ENCODE peak calls at places on chromosome 11, in ten cellular contexts. J, I, O, L, M, E, Q, F, H and W are unnamed samples.

GRCh38 chr11:75272391-75272790 is 31.8 kb downstream of the TPBGL start:
- DNase-seq in J (peak; percentile 1), I (peak; percentile 31), O (no peak), L (no peak), M (peak; percentile 16), E (no peak), Q (no peak), F (no peak), H (no peak), W (no peak)

GRCh38 chr11:123640677-123641494 is 13.5 kb downstream of the SCN3B start:
- DNase-seq in J (peak; percentile 26), I (peak; percentile 68), O (no peak), L (no peak), M (no peak), E (peak; percentile 53), Q (peak; percentile 53), F (peak; percentile 17), H (no peak), W (no peak)

GRCh38 chr11:119607726-119608125 is 121.3 kb downstream of the NECTIN1 start:
- DNase-seq in J (no peak), I (no peak), O (no peak), L (no peak), M (no peak), E (no peak), Q (no peak), F (no peak), H (no peak), W (no peak)

GRCh38 chr11:2108675-2109481 is 30.3 kb downstream of the IGF2 start:
- DNase-seq in J (no peak), I (peak; percentile 59), O (no peak), L (no peak), M (no peak), E (no peak), Q (no peak), F (no peak), H (no peak), W (no peak)

GRCh38 chr11:112929432-112929831 is 31.8 kb upstream of the NCAM1 start:
- DNase-seq in J (no peak), I (no peak), O (no peak), L (no peak), M (no peak), E (no peak), Q (no peak), F (no peak), H (no peak), W (no peak)

GRCh38 chr11:120064341-120064740 is 73.6 kb downstream of the TRIM29 start:
- DNase-seq in J (no peak), I (no peak), O (no peak), L (no peak), M (no peak), E (no peak), Q (no peak), F (no peak), H (no peak), W (peak; percentile 77)

GRCh38 chr11:65546217-65546958 is 11.8 kb downstream of the LTBP3 start:
- DNase-seq in J (peak; percentile 99), I (peak; percentile 94), O (peak; percentile 50), L (no peak), M (peak; percentile 81), E (peak; percentile 98), Q (peak; percentile 97), F (no peak), H (peak; percentile 94), W (peak; percentile 98)

GRCh38 chr11:22832315-22833041 is 2.9 kb upstream of the SVIP start:
- DNase-seq in J (no peak), I (no peak), O (peak; percentile 6), L (no peak), M (no peak), E (no peak), Q (no peak), F (no peak), H (no peak), W (no peak)

GRCh38 chr11:72314600-72315386 is 70.8 kb upstream of the PHOX2A start:
- DNase-seq in J (no peak), I (no peak), O (no peak), L (no peak), M (no peak), E (no peak), Q (no peak), F (no peak), H (no peak), W (no peak)

GRCh38 chr11:95647355-95647754 is 142.2 kb downstream of the FAM76B start:
- DNase-seq in J (no peak), I (no peak), O (no peak), L (no peak), M (no peak), E (no peak), Q (no peak), F (no peak), H (peak; percentile 76), W (no peak)

GRCh38 chr11:3119141-3119821 is 45.8 kb downstream of the OSBPL5 start:
- DNase-seq in J (peak; percentile 5), I (peak; percentile 40), O (no peak), L (no peak), M (peak; percentile 30), E (peak; percentile 22), Q (no peak), F (no peak), H (no peak), W (peak; percentile 83)

GRCh38 chr11:92382311-92382710 is 157.7 kb downstream of the FAT3 start:
- DNase-seq in J (no peak), I (no peak), O (no peak), L (no peak), M (no peak), E (no peak), Q (no peak), F (no peak), H (no peak), W (no peak)

GRCh38 chr11:70525466-70525865 is 127.1 kb downstream of the CTTN start:
- DNase-seq in J (no peak), I (peak; percentile 19), O (no peak), L (no peak), M (no peak), E (no peak), Q (no peak), F (no peak), H (no peak), W (no peak)

DNA sequence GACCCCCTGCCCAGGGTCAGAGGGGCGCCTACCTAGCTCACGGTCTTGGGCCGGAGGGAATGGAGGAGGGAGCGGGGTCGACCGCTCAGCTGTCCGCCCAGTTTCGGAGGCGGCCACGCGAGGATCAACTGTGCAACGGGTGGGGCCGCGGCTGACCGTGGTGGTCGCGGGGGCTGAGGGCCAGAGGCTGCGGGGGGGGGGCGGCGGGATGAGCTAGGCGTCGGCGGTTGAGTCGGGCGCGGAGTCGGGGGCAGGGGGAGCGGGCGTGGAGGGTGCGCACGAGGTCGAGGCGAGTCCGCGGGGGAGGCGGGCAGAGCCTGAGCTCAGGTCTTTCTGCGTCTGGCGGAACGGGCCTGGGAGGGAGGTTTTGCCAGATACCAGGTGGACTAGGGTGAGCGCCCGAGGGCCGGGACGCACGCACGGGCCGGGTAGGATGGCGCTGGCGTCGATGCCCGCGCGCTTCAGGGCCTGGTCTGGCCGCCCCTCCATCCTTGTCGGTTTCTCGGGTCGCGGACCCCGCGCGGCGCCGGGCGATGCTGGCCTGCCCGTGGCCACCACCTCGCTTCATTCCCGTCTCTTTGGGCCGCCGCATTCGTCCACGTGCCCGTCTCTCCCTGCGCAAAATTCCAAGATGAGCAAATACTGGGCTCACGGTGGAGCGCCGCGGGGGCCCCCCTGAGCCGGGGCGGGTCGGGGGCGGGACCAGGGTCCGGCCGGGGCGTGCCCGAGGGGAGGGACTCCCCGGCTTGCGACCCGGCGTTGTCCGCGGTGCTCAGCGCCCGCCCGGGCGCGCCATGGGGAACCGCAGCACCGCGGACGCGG is at the start of gene DRD4:
- DNase-seq in J (no peak), I (no peak), O (no peak), L (no peak), M (peak; percentile 61), E (no peak), Q (no peak), F (peak; percentile 37), H (no peak), W (no peak)
- TF ChIP-seq CTCF in J (no peak), I (no peak), O (no peak), L (no peak), M (no peak), E (no peak), Q (no peak), F (no peak), H (no peak), W (no peak)

DNA sequence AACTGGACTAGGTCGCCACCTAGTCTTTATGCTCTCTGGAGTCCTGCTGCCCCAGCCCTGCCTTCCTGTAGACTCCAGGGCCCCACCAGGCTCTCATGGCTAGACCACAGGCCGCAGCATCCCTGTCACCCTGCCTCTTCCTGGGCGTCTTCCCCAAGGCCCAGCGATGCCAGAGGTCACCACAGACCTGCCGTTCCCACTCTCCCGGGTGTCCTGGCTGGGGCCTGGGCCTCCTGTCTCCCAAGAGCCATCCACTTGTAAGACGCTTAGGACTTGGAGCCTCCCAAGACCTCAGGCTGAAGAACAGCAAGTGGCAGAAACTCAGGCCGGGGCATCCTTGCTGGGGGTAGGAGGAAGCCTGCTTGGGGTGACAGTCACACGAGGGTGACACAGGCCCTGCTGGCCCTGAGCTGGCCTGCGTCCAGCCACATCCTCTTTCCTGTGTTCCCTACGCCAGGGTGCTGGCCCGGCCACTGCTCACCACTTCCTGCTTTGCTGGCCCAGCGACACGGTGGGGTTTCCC is 2.0 kb upstream of the TCIRG1 start:
- DNase-seq in J (peak; percentile 65), I (peak; percentile 87), O (no peak), L (no peak), M (no peak), E (peak; percentile 79), Q (no peak), F (no peak), H (no peak), W (peak; percentile 64)
- TF ChIP-seq POLR2A in J (no peak), I (no peak), O (no peak), L (peak; percentile 61), M (no peak), E (no peak), Q (no peak), F (no peak), H (no peak), W (no peak)

DNA sequence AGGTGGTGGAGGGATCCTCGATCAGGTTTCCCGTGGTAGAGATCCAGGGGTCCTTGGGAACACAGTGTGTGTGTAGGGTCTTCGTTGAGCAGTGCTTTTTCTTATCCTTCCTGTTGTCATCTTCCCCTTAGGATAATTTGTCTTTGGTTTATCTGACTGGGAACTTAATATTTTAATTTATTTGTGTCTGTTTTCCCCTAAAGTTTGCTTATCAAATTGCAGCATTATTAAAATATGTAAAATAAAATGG is 433 bp downstream of the RBM7 start:
- DNase-seq in J (no peak), I (no peak), O (no peak), L (no peak), M (no peak), E (no peak), Q (no peak), F (no peak), H (no peak), W (no peak)
- TF ChIP-seq CTCF in J (no peak), I (no peak), O (no peak), L (no peak), M (no peak), E (no peak), Q (no peak), F (no peak), H (no peak), W (no peak)

DNA sequence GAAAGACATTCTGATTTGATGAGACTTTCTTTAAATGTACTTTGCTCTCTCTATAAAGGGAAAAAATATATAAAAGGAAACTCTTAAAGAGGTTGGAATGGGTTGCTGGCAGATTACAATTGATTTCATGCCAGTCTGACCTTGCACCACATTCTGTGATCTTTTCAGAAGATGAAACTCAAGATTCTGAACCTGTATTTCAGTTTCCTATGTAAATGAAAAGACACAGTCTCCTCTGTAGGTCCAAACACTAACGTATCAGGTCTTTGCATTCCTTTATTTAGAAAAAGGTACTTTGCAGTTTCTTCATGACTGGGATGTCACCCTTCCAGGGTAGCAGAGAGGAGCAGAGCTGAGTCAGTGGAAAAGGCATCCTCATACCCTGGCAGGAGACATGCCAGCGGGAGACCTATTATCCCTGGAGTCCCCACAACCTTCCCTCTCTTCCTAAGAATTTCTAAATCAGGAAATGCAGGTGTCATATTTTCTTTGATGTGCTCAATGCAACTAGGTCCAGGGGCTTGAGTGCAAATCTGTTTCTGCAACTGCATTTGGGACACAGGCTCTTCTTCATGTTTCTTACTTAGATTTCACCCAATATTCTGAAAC is 282.6 kb downstream of the CADM1 start:
- DNase-seq in J (no peak), I (no peak), O (no peak), L (peak; percentile 34), M (no peak), E (no peak), Q (no peak), F (no peak), H (no peak), W (no peak)
- TF ChIP-seq POLR2A in J (no peak), I (no peak), O (no peak), L (no peak), M (no peak), E (no peak), Q (no peak), F (no peak), H (no peak), W (no peak)